ENCODE peak calls at places on chromosomes 13 and 19, in six cellular contexts. C, U, O, R, D and Y are unnamed samples.

GRCh38 chr19:709965-710714 is 1.4 kb downstream of the PALM start:
- DNase-seq in U (no peak), C (peak; percentile 29), O (no peak), D (no peak), R (no peak), Y (peak; percentile 81)

GRCh38 chr13:23865065-23865464 is 24.1 kb downstream of the MIPEP start:
- DNase-seq in U (no peak), C (no peak), R (no peak), O (no peak), D (no peak), Y (no peak)

GRCh38 chr19:39563408-39563807 is 23.4 kb upstream of the EID2 start:
- DNase-seq in O (no peak), R (no peak), U (no peak), C (no peak), D (no peak), Y (no peak)

GRCh38 chr13:107275945-107276614 is 708.1 kb upstream of the ARGLU1 start:
- DNase-seq in U (no peak), C (no peak), O (no peak), R (no peak), D (no peak), Y (no peak)

GRCh38 chr13:35474551-35474950 is 1.9 kb downstream of the MAB21L1 start:
- DNase-seq in U (no peak), D (no peak), R (peak; percentile 29), O (no peak), C (peak; percentile 32), Y (no peak)

GRCh38 chr19:55383789-55384575 is at the start of gene TMEM238:
- DNase-seq in D (no peak), U (peak; percentile 74), C (peak; percentile 77), R (peak; percentile 81), O (peak; percentile 45), Y (peak; percentile 80)

GRCh38 chr19:42280761-42281174 is 11.7 kb downstream of the CIC start:
- DNase-seq in C (peak; percentile 77), R (peak; percentile 67), U (peak; percentile 57), D (no peak), O (no peak), Y (peak; percentile 78)

GRCh38 chr13:41605319-41606285 is 148.3 kb downstream of the RGCC start:
- DNase-seq in C (no peak), R (no peak), D (no peak), U (no peak), O (no peak), Y (no peak)

GRCh38 chr19:4686700-4687099 is 16.6 kb upstream of the MYDGF start:
- DNase-seq in U (no peak), O (no peak), D (no peak), R (no peak), C (no peak), Y (no peak)

GRCh38 chr19:42465827-42466280 is 23.1 kb upstream of the CXCL17 start:
- DNase-seq in D (no peak), O (no peak), R (no peak), C (no peak), U (no peak), Y (no peak)

GRCh38 chr19:51320258-51320657 is 8.8 kb downstream of the IGLON5 start:
- DNase-seq in C (no peak), U (peak; percentile 38), R (no peak), O (no peak), D (no peak), Y (no peak)

GRCh38 chr13:70484931-70485330 is 376.7 kb upstream of the KLHL1 start:
- DNase-seq in C (no peak), D (no peak), O (no peak), R (no peak), U (no peak), Y (no peak)

GRCh38 chr19:48798937-48799336 is 11.9 kb downstream of the BCAT2 start:
- DNase-seq in O (no peak), U (no peak), D (no peak), C (peak; percentile 30), R (no peak), Y (no peak)

GRCh38 chr13:97106323-97106722 is 112.0 kb upstream of the OXGR1 start:
- DNase-seq in R (no peak), C (no peak), O (no peak), U (no peak), D (no peak), Y (no peak)

GRCh38 chr19:4714016-4714415 is 9.6 kb downstream of the DPP9 start:
- DNase-seq in C (no peak), O (no peak), D (no peak), R (no peak), U (no peak), Y (no peak)

GRCh38 chr19:39405930-39406655 is 554 bp upstream of the ZFP36 start:
- DNase-seq in O (peak; percentile 91), D (no peak), U (no peak), C (no peak), R (no peak), Y (no peak)

GRCh38 chr19:30226464-30227070 is 145.6 kb upstream of the ZNF536 start:
- DNase-seq in R (no peak), O (no peak), U (peak; percentile 20), D (no peak), C (peak; percentile 4), Y (no peak)

GRCh38 chr19:46878613-46879375 is 18.0 kb downstream of the ARHGAP35 start:
- DNase-seq in R (no peak), O (no peak), D (no peak), U (peak; percentile 21), C (peak; percentile 60), Y (no peak)

GRCh38 chr19:14089412-14089661 is 1.2 kb downstream of the SAMD1 start:
- DNase-seq in D (no peak), R (no peak), U (no peak), O (peak; percentile 40), C (peak; percentile 40), Y (no peak)

GRCh38 chr19:16590876-16591802 is 18.9 kb upstream of the SLC35E1 start:
- DNase-seq in R (no peak), C (no peak), O (no peak), D (no peak), U (no peak), Y (no peak)
- H3K4me1 ChIP-seq in R (peaks cover 43% of the 10 kb centered on the region), C (peaks cover 36% of the 10 kb centered on the region), O (peaks cover 79% of the 10 kb centered on the region), D (peaks cover 42% of the 10 kb centered on the region), U (peaks cover 39% of the 10 kb centered on the region), Y (peaks cover 84% of the 10 kb centered on the region)

DNA sequence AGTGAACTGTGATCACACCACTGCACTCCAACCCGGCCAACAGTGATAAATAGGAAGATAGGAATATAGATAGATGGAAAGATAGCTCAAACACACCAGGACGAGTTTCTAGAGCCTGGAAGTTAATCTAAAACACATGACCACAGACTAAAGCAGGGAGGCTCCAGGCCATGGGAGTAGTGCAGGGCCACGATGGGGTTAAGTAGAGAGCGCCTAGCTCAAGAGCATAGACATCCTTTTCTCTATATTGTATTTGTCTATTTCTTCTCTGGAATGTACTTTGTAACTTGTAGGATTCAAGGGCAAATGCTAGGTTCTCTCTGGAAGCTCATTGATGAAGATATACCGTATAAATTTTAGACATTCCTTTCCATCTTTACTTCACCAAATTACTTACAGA is 69.6 kb downstream of the ZAR1L start:
- DNase-seq in C (no peak), O (no peak), U (no peak), R (no peak), D (no peak), Y (no peak)
- H3K4me3 ChIP-seq in C (no peak overlapping the region), O (no peak overlapping the region), U (no peak overlapping the region), R (no peak overlapping the region), D (no peak overlapping the region), Y (no peak overlapping the region)

GRCh38 chr19:10643968-10644290 is 10.2 kb upstream of the ILF3 start:
- DNase-seq in U (no peak), R (no peak), C (peak; percentile 43), O (no peak), D (no peak), Y (no peak)

GRCh38 chr19:10644351-10645007 is 9.7 kb upstream of the ILF3 start:
- DNase-seq in R (peak; percentile 89), O (peak; percentile 83), U (peak; percentile 87), C (peak; percentile 93), D (peak; percentile 72), Y (peak; percentile 87)

GRCh38 chr19:10651821-10652220 is 2.3 kb upstream of the ILF3 start:
- DNase-seq in C (no peak), R (no peak), O (no peak), D (no peak), U (no peak), Y (no peak)

GRCh38 chr19:10646781-10647180 is 7.4 kb upstream of the ILF3 start:
- DNase-seq in C (no peak), U (no peak), R (no peak), O (no peak), D (no peak), Y (no peak)

GRCh38 chr19:10648360-10648759 is 5.8 kb upstream of the ILF3 start:
- DNase-seq in U (no peak), C (no peak), R (no peak), D (no peak), O (no peak), Y (no peak)
- H3K4me1 ChIP-seq in U (peaks cover 10% of the 10 kb centered on the region), C (peaks cover 21% of the 10 kb centered on the region), R (peaks cover 11% of the 10 kb centered on the region), D (peaks cover 9% of the 10 kb centered on the region), O (peaks cover 21% of the 10 kb centered on the region), Y (peaks cover 17% of the 10 kb centered on the region)

GRCh38 chr19:1785310-1785709 is 26.8 kb downstream of the ATP8B3 start:
- DNase-seq in R (no peak), U (no peak), O (no peak), D (no peak), C (no peak), Y (no peak)
- H3K4me3 ChIP-seq in R (no peak overlapping the region), U (no peak overlapping the region), O (no peak overlapping the region), D (no peak overlapping the region), C (no peak overlapping the region), Y (no peak overlapping the region)

DNA sequence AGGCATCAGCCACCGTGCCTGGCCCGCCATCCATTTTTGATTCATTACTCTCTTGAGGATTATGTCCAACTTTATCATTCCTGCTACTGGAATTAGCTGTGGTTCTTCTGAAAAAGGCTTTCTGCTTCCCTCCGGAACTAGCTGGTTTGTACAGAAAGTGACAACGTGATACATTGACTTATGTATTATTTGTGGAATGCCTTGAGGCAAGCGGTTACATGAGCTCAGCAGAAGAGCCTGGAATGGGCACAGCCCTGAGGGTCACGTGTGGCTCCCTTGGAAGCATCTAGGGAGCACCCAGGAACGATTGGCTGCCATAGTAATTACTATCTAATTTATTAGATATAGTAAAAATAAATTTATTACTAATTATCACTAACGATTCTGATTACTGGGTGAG is 14.4 kb upstream of the RETN start:
- DNase-seq in U (no peak), R (no peak), C (peak; percentile 18), O (no peak), D (no peak), Y (no peak)
- H3K4me1 ChIP-seq in U (no peaks in the 10 kb centered on the region), R (no peaks in the 10 kb centered on the region), C (peaks cover 8% of the 10 kb centered on the region), O (peaks cover 20% of the 10 kb centered on the region), D (peaks cover 8% of the 10 kb centered on the region), Y (peaks cover 4% of the 10 kb centered on the region)

GRCh38 chr13:26784704-26785639 is 24.4 kb upstream of the GPR12 start:
- DNase-seq in O (no peak), C (no peak), R (no peak), U (no peak), D (no peak), Y (no peak)
- H3K4me3 ChIP-seq in O (peak overlapping the region; percentile 61), C (no peak overlapping the region), R (no peak overlapping the region), U (no peak overlapping the region), D (no peak overlapping the region), Y (no peak overlapping the region)

DNA sequence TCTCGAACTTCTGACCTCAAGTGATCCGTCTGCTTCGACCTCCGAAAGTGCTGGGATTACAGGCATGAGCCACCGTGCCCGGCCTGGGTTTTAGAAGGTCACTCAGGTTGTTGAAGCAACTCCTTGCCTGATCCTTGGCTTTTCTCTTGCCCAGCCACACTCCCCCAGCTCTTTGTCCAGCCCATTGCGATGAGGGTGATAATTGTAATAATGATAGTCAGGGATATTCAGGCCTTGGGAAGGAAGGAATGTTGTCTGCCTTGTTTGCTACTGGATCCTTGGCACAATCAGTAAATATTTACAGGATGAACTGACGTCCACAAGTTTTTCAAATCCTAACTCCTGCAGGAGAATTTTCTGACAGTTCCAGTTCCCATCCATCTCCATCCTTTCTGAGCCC is 1.8 kb downstream of the THOP1 start:
- DNase-seq in U (no peak), O (no peak), D (no peak), R (no peak), C (no peak), Y (no peak)
- H3K4me1 ChIP-seq in U (peaks cover 16% of the 10 kb centered on the region), O (peaks cover 32% of the 10 kb centered on the region), D (peaks cover 11% of the 10 kb centered on the region), R (peaks cover 9% of the 10 kb centered on the region), C (peaks cover 11% of the 10 kb centered on the region), Y (peaks cover 23% of the 10 kb centered on the region)